ENCODE peak calls at places on chromosomes 3 and 15, in six cellular contexts. One of them, this sample, is unnamed.

GRCh38 chr3:159252274-159252673 is 450.4 kb downstream of the MFSD1 start:
- DNase-seq in activated CD8-positive, alpha-beta memory T cell treated with anti-CD3 and anti-CD28 coated beads, Interleukin-2, amount 50 U/mL, for 48 hours: no peak
- DNase-seq in NCI-H2171 treated with DMSO at 0.1 percent for 48 hours: no peak
- DNase-seq in breast epithelium: no peak
- DNase-seq in CD8-positive, alpha-beta memory T cell: no peak
- DNase-seq in NCI-H524 treated with DMSO at 0.1 percent for 48 hours: no peak
- DNase-seq in this sample: no peak

GRCh38 chr3:99118381-99118780 is 216.9 kb upstream of the DCBLD2 start:
- DNase-seq in activated CD8-positive, alpha-beta memory T cell treated with anti-CD3 and anti-CD28 coated beads, Interleukin-2, amount 50 U/mL, for 48 hours: no peak
- DNase-seq in NCI-H2171 treated with DMSO at 0.1 percent for 48 hours: no peak
- DNase-seq in breast epithelium: no peak
- DNase-seq in CD8-positive, alpha-beta memory T cell: no peak
- DNase-seq in NCI-H524 treated with DMSO at 0.1 percent for 48 hours: no peak
- DNase-seq in this sample: no peak

GRCh38 chr3:183324083-183324482 is 71.0 kb downstream of the B3GNT5 start:
- DNase-seq in activated CD8-positive, alpha-beta memory T cell treated with anti-CD3 and anti-CD28 coated beads, Interleukin-2, amount 50 U/mL, for 48 hours: no peak
- DNase-seq in NCI-H2171 treated with DMSO at 0.1 percent for 48 hours: no peak
- DNase-seq in breast epithelium: no peak
- DNase-seq in CD8-positive, alpha-beta memory T cell: no peak
- DNase-seq in NCI-H524 treated with DMSO at 0.1 percent for 48 hours: no peak
- DNase-seq in this sample: no peak

GRCh38 chr3:177959188-177959587 is 577.0 kb upstream of the KCNMB2 start:
- DNase-seq in activated CD8-positive, alpha-beta memory T cell treated with anti-CD3 and anti-CD28 coated beads, Interleukin-2, amount 50 U/mL, for 48 hours: no peak
- DNase-seq in NCI-H2171 treated with DMSO at 0.1 percent for 48 hours: no peak
- DNase-seq in breast epithelium: no peak
- DNase-seq in CD8-positive, alpha-beta memory T cell: no peak
- DNase-seq in NCI-H524 treated with DMSO at 0.1 percent for 48 hours: no peak
- DNase-seq in this sample: no peak

GRCh38 chr15:101027920-101028319 is 108.8 kb downstream of the LRRK1 start:
- DNase-seq in activated CD8-positive, alpha-beta memory T cell treated with anti-CD3 and anti-CD28 coated beads, Interleukin-2, amount 50 U/mL, for 48 hours: peak; percentile 8
- DNase-seq in NCI-H2171 treated with DMSO at 0.1 percent for 48 hours: no peak
- DNase-seq in breast epithelium: no peak
- DNase-seq in CD8-positive, alpha-beta memory T cell: no peak
- DNase-seq in NCI-H524 treated with DMSO at 0.1 percent for 48 hours: no peak
- DNase-seq in this sample: no peak

GRCh38 chr15:68775671-68776476 is 44.8 kb downstream of the ANP32A start:
- DNase-seq in activated CD8-positive, alpha-beta memory T cell treated with anti-CD3 and anti-CD28 coated beads, Interleukin-2, amount 50 U/mL, for 48 hours: no peak
- DNase-seq in NCI-H2171 treated with DMSO at 0.1 percent for 48 hours: no peak
- DNase-seq in breast epithelium: no peak
- DNase-seq in CD8-positive, alpha-beta memory T cell: no peak
- DNase-seq in NCI-H524 treated with DMSO at 0.1 percent for 48 hours: no peak
- DNase-seq in this sample: no peak

GRCh38 chr15:27260523-27260922 is 289.5 kb downstream of the GABRG3 start:
- DNase-seq in activated CD8-positive, alpha-beta memory T cell treated with anti-CD3 and anti-CD28 coated beads, Interleukin-2, amount 50 U/mL, for 48 hours: no peak
- DNase-seq in NCI-H2171 treated with DMSO at 0.1 percent for 48 hours: peak; percentile 82
- DNase-seq in breast epithelium: no peak
- DNase-seq in CD8-positive, alpha-beta memory T cell: no peak
- DNase-seq in NCI-H524 treated with DMSO at 0.1 percent for 48 hours: no peak
- DNase-seq in this sample: no peak

GRCh38 chr3:104102386-104102785 is 1264.3 kb upstream of the ALCAM start:
- DNase-seq in activated CD8-positive, alpha-beta memory T cell treated with anti-CD3 and anti-CD28 coated beads, Interleukin-2, amount 50 U/mL, for 48 hours: no peak
- DNase-seq in NCI-H2171 treated with DMSO at 0.1 percent for 48 hours: peak; percentile 57
- DNase-seq in breast epithelium: no peak
- DNase-seq in CD8-positive, alpha-beta memory T cell: no peak
- DNase-seq in NCI-H524 treated with DMSO at 0.1 percent for 48 hours: peak; percentile 32
- DNase-seq in this sample: no peak

GRCh38 chr3:151709847-151710246 is 23.9 kb upstream of the AADACL2 start:
- DNase-seq in activated CD8-positive, alpha-beta memory T cell treated with anti-CD3 and anti-CD28 coated beads, Interleukin-2, amount 50 U/mL, for 48 hours: no peak
- DNase-seq in NCI-H2171 treated with DMSO at 0.1 percent for 48 hours: no peak
- DNase-seq in breast epithelium: no peak
- DNase-seq in CD8-positive, alpha-beta memory T cell: no peak
- DNase-seq in NCI-H524 treated with DMSO at 0.1 percent for 48 hours: no peak
- DNase-seq in this sample: no peak

GRCh38 chr3:180390313-180390712 is 211.7 kb upstream of the TTC14 start:
- DNase-seq in activated CD8-positive, alpha-beta memory T cell treated with anti-CD3 and anti-CD28 coated beads, Interleukin-2, amount 50 U/mL, for 48 hours: no peak
- DNase-seq in NCI-H2171 treated with DMSO at 0.1 percent for 48 hours: no peak
- DNase-seq in breast epithelium: no peak
- DNase-seq in CD8-positive, alpha-beta memory T cell: no peak
- DNase-seq in NCI-H524 treated with DMSO at 0.1 percent for 48 hours: no peak
- DNase-seq in this sample: no peak

GRCh38 chr3:127062926-127063325 is 80.0 kb downstream of the PLXNA1 start:
- DNase-seq in activated CD8-positive, alpha-beta memory T cell treated with anti-CD3 and anti-CD28 coated beads, Interleukin-2, amount 50 U/mL, for 48 hours: no peak
- DNase-seq in NCI-H2171 treated with DMSO at 0.1 percent for 48 hours: no peak
- DNase-seq in breast epithelium: no peak
- DNase-seq in CD8-positive, alpha-beta memory T cell: no peak
- DNase-seq in NCI-H524 treated with DMSO at 0.1 percent for 48 hours: no peak
- DNase-seq in this sample: no peak

GRCh38 chr3:188947983-188948657 is 223.7 kb upstream of the TPRG1 start:
- DNase-seq in activated CD8-positive, alpha-beta memory T cell treated with anti-CD3 and anti-CD28 coated beads, Interleukin-2, amount 50 U/mL, for 48 hours: no peak
- DNase-seq in NCI-H2171 treated with DMSO at 0.1 percent for 48 hours: peak; percentile 96
- DNase-seq in breast epithelium: peak; percentile 98
- DNase-seq in CD8-positive, alpha-beta memory T cell: no peak
- DNase-seq in NCI-H524 treated with DMSO at 0.1 percent for 48 hours: peak; percentile 79
- DNase-seq in this sample: no peak

GRCh38 chr15:39976291-39977274 is 42.7 kb downstream of the EIF2AK4 start:
- DNase-seq in activated CD8-positive, alpha-beta memory T cell treated with anti-CD3 and anti-CD28 coated beads, Interleukin-2, amount 50 U/mL, for 48 hours: no peak
- DNase-seq in NCI-H2171 treated with DMSO at 0.1 percent for 48 hours: peak; percentile 76
- DNase-seq in breast epithelium: peak; percentile 43
- DNase-seq in CD8-positive, alpha-beta memory T cell: no peak
- DNase-seq in NCI-H524 treated with DMSO at 0.1 percent for 48 hours: no peak
- DNase-seq in this sample: no peak

GRCh38 chr3:194140520-194141414 is 4.8 kb downstream of the HES1 start:
- DNase-seq in activated CD8-positive, alpha-beta memory T cell treated with anti-CD3 and anti-CD28 coated beads, Interleukin-2, amount 50 U/mL, for 48 hours: peak; percentile 61
- DNase-seq in NCI-H2171 treated with DMSO at 0.1 percent for 48 hours: peak; percentile 59
- DNase-seq in breast epithelium: no peak
- DNase-seq in CD8-positive, alpha-beta memory T cell: no peak
- DNase-seq in NCI-H524 treated with DMSO at 0.1 percent for 48 hours: no peak
- DNase-seq in this sample: no peak

GRCh38 chr3:157159037-157159761 is 748 bp downstream of the CCNL1 start:
- DNase-seq in activated CD8-positive, alpha-beta memory T cell treated with anti-CD3 and anti-CD28 coated beads, Interleukin-2, amount 50 U/mL, for 48 hours: peak; percentile 89
- DNase-seq in NCI-H2171 treated with DMSO at 0.1 percent for 48 hours: peak; percentile 84
- DNase-seq in breast epithelium: peak; percentile 75
- DNase-seq in CD8-positive, alpha-beta memory T cell: peak; percentile 89
- DNase-seq in NCI-H524 treated with DMSO at 0.1 percent for 48 hours: no peak
- DNase-seq in this sample: peak; percentile 81

GRCh38 chr3:45123841-45124269 is 22.3 kb downstream of the CDCP1 start:
- DNase-seq in activated CD8-positive, alpha-beta memory T cell treated with anti-CD3 and anti-CD28 coated beads, Interleukin-2, amount 50 U/mL, for 48 hours: no peak
- DNase-seq in NCI-H2171 treated with DMSO at 0.1 percent for 48 hours: no peak
- DNase-seq in breast epithelium: no peak
- DNase-seq in CD8-positive, alpha-beta memory T cell: no peak
- DNase-seq in NCI-H524 treated with DMSO at 0.1 percent for 48 hours: no peak
- DNase-seq in this sample: no peak